ENCODE peak calls at places on chromosomes 16 and 17, in nine cellular contexts. F, D, W, C, E, K, T, J and B are unnamed samples.

GRCh38 chr17:40472733-40473452 is 28.5 kb downstream of the TNS4 start:
- DNase-seq in F (no peak), D (no peak), W (peak), C (no peak), E (no peak), K (no peak), T (no peak), J (no peak), B (no peak)

GRCh38 chr17:57608369-57609124 is 136.6 kb downstream of the CCDC182 start:
- DNase-seq in F (no peak), D (no peak), W (no peak), C (no peak), E (no peak), K (no peak), T (no peak), J (no peak), B (no peak)

GRCh38 chr16:88772871-88773811 is 11.9 kb downstream of the PIEZO1 start:
- DNase-seq in F (peak), D (peak), W (no peak), C (no peak), E (peak), K (peak), T (no peak), J (no peak), B (no peak)

GRCh38 chr17:17613708-17614114 is 22.2 kb upstream of the PEMT start:
- DNase-seq in F (no peak), D (peak), W (peak), C (peak), E (peak), K (no peak), T (no peak), J (peak), B (no peak)

GRCh38 chr17:79647456-79647915 is 36.6 kb upstream of the RBFOX3 start:
- DNase-seq in F (no peak), D (no peak), W (no peak), C (no peak), E (no peak), K (peak), T (no peak), J (no peak), B (no peak)

GRCh38 chr16:53654946-53655345 is 48.7 kb downstream of the RPGRIP1L start:
- DNase-seq in F (no peak), D (no peak), W (no peak), C (no peak), E (peak), K (no peak), T (no peak), J (no peak), B (no peak)

GRCh38 chr16:13994239-13995106 is 74.5 kb downstream of the ERCC4 start:
- DNase-seq in F (no peak), D (no peak), W (no peak), C (no peak), E (no peak), K (no peak), T (no peak), J (no peak), B (no peak)

GRCh38 chr17:79464310-79465010 is 146.4 kb downstream of the RBFOX3 start:
- DNase-seq in F (peak), D (no peak), W (no peak), C (no peak), E (no peak), K (no peak), T (no peak), J (no peak), B (no peak)

GRCh38 chr16:2038359-2039285 is 9.0 kb downstream of the NTHL1 start:
- DNase-seq in F (peak), D (no peak), W (no peak), C (no peak), E (no peak), K (no peak), T (no peak), J (no peak), B (no peak)

GRCh38 chr16:89642574-89642973 is 14.9 kb downstream of the CHMP1A start:
- DNase-seq in F (no peak), D (no peak), W (no peak), C (no peak), E (no peak), K (no peak), T (no peak), J (no peak), B (no peak)

GRCh38 chr16:84175351-84176081 is 11.3 kb downstream of the TAF1C start:
- DNase-seq in F (peak), D (peak), W (no peak), C (peak), E (peak), K (peak), T (peak), J (peak), B (peak)

GRCh38 chr17:32319548-32319905 is 22.4 kb downstream of the C17orf75 start:
- DNase-seq in F (peak), D (peak), W (peak), C (peak), E (peak), K (peak), T (peak), J (peak), B (peak)

GRCh38 chr17:81518113-81518784 is 5.7 kb upstream of the ACTG1 start:
- DNase-seq in F (peak), D (no peak), W (no peak), C (no peak), E (no peak), K (no peak), T (no peak), J (no peak), B (no peak)

GRCh38 chr17:76145231-76146052 is 4.4 kb upstream of the FOXJ1 start:
- DNase-seq in F (no peak), D (no peak), W (no peak), C (no peak), E (no peak), K (no peak), T (no peak), J (no peak), B (no peak)

GRCh38 chr17:29555840-29556239 is 11.0 kb downstream of the ABHD15 start:
- DNase-seq in F (peak), D (no peak), W (peak), C (no peak), E (no peak), K (no peak), T (no peak), J (no peak), B (no peak)

GRCh38 chr17:30427611-30428010 is 48.9 kb downstream of the CPD start:
- DNase-seq in F (no peak), D (no peak), W (no peak), C (no peak), E (no peak), K (no peak), T (no peak), J (no peak), B (no peak)

GRCh38 chr17:19672009-19672837 is 23.7 kb downstream of the ALDH3A2 start:
- DNase-seq in F (no peak), D (no peak), W (no peak), C (no peak), E (peak), K (peak), T (peak), J (peak), B (no peak)

GRCh38 chr17:69142473-69142802 is 743 bp upstream of the ABCA6 start:
- DNase-seq in F (no peak), D (peak), W (no peak), C (no peak), E (peak), K (no peak), T (no peak), J (peak), B (no peak)

GRCh38 chr17:17503566-17504130 is 7.5 kb upstream of the RASD1 start:
- DNase-seq in F (peak), D (no peak), W (no peak), C (no peak), E (no peak), K (no peak), T (no peak), J (no peak), B (no peak)

GRCh38 chr17:45257115-45257514 is 4.8 kb downstream of the SPATA32 start:
- DNase-seq in F (no peak), D (no peak), W (no peak), C (no peak), E (no peak), K (no peak), T (no peak), J (no peak), B (no peak)

DNA sequence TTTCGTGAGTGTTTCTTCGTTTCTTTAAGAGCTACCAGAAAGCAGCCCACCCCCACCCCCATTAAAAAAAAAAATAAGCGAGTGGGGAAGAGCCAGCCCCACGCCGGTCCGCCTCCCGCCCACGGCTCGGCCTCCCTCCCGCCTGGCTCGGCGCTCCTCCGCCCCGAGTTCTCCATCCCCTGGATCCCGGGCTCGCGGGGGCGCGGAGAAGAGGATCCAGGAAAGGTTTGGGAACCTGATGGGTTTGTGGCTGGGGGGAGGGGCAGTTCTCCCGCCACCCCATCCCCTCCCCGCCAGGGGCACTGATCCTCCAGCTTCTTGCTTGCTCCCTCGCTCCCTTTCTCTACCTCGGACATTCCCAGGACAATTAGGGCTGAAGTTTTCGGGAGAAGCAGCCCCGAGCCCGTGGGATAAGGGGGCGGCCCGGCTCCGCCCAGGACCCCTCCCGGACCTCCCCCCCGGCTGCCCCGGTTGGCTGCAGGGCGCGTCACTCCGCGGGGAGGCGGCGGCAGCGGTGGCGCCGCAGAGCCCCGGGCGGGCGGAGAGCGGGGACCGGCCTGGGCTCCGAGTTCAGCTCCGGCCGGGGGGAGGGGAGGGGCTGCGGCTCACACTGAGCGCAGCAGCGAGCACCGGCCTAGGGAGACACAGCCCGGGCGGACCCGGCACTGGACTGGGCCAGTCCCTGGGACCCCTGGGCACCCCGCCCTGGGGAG is 1.0 kb upstream of the SALL1 start:
- DNase-seq in F (peak), D (peak), W (peak), C (peak), E (peak), K (no peak), T (peak), J (peak), B (no peak)
- TF ChIP-seq CTCF in F (no peak), D (no peak), W (no peak), C (no peak), E (peak), K (no peak), T (no peak), J (no peak), B (no peak)

GRCh38 chr17:49585422-49586027 is 9.9 kb downstream of the NXPH3 start:
- DNase-seq in F (no peak), D (no peak), W (peak), C (peak), E (no peak), K (no peak), T (no peak), J (no peak), B (no peak)
- TF ChIP-seq CTCF in F (no peak), D (peak), W (no peak), C (peak), E (peak), K (no peak), T (no peak), J (no peak), B (no peak)

DNA sequence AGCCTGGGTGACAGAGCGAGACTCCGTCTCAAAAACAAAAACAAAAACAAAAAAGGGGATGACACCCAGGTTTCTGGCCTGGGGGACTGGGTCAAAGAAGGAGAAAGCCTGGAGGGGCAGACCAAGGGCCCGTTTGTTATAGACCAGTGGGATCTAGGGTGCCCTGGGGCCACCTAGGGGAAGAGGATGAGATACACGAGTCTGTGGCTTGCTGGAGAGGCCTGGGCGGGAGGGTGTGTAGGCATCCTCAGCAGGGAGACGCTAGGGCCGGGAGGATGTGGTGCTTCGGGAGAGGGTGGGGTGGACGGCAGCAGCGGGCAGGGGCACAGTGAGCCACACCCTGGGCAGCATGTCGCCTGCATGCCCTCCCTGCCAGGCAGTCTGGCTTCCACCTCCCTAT is 17.1 kb upstream of the CRK start:
- DNase-seq in F (no peak), D (no peak), W (no peak), C (no peak), E (no peak), K (no peak), T (no peak), J (no peak), B (no peak)
- TF ChIP-seq CTCF in F (no peak), D (peak), W (no peak), C (no peak), E (no peak), K (no peak), T (no peak), J (no peak), B (no peak)

GRCh38 chr16:4922721-4923342 is 14.1 kb downstream of the PPL start:
- DNase-seq in F (no peak), D (no peak), W (no peak), C (no peak), E (no peak), K (no peak), T (no peak), J (no peak), B (no peak)
- TF ChIP-seq CTCF in F (no peak), D (no peak), W (no peak), C (no peak), E (no peak), K (no peak), T (no peak), J (no peak), B (no peak)

GRCh38 chr16:75550211-75550662 is 5.8 kb downstream of the TMEM231 start:
- DNase-seq in F (no peak), D (peak), W (peak), C (peak), E (no peak), K (no peak), T (peak), J (peak), B (no peak)
- TF ChIP-seq CTCF in F (no peak), D (peak), W (no peak), C (peak), E (peak), K (no peak), T (peak), J (peak), B (no peak)

DNA sequence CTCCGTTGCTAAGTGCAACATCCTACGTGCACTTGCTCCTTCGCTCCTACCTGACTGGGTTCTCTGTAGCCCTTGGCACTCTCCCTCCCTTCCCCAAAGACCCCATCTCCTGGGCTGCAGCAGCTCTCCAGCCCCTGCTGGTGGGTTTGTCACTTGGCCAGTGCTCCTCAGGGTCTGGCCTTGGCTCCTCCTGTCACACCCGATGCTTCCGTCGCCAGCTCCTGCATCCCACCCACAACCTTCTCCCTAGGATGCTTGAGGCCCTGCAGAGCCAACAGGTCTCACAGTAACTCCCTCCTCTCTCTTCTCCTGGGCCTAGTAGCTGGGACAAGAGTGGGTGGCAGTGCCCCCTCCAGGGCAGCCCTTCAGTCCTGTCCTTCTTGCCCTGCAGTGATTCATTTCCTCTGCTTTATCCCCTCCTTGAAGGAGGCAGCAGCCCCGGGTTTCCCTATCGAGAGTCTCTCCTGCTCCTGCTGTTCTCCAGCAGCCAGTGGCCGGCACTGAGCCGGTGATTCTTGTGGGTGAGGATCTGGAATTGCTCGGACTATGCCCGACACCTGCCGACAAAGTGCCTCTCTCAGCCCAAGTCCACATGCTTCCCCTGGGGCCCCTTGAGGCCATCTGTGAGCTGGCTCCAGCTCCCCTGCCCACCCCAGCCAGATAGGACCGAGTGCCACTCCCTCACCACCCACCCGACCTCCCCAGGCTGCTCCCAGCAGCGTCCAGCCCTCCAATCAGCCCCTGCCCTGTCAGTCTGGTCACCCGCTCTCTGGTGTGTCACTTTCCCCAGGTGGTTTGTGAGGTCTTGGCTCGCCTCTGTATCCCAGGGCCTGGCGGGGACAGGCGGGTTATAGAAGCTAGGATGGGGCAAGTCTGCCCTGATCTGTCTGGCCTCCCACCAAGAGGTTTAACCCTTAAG is 3.8 kb downstream of the LITAFD start:
- DNase-seq in F (peak), D (peak), W (no peak), C (no peak), E (no peak), K (no peak), T (peak), J (no peak), B (no peak)
- TF ChIP-seq CTCF in F (no peak), D (no peak), W (no peak), C (no peak), E (no peak), K (no peak), T (no peak), J (no peak), B (no peak)

DNA sequence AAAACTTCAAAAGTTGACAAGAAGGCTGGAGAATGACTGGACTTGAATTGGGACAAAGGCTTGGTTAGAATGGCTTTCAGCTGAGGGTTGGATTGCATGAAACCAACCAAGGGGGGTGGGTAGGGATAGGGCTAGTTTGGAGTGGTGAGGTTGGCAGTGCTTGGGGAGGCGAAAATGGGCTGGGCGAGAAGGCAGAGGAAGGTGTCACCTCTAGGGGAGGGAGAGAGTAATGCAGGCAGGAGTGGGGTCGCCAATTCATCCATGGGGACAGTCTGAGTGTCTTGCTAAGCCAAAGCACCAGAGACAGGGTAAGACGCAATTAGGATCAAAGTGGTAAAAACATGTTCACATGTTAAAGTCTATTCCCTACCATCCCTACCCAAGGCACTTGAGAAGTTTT is 6.2 kb upstream of the DNAH2 start:
- DNase-seq in F (no peak), D (no peak), W (peak), C (no peak), E (no peak), K (no peak), T (no peak), J (no peak), B (no peak)
- TF ChIP-seq CTCF in F (no peak), D (no peak), W (no peak), C (no peak), E (peak), K (no peak), T (no peak), J (no peak), B (no peak)

DNA sequence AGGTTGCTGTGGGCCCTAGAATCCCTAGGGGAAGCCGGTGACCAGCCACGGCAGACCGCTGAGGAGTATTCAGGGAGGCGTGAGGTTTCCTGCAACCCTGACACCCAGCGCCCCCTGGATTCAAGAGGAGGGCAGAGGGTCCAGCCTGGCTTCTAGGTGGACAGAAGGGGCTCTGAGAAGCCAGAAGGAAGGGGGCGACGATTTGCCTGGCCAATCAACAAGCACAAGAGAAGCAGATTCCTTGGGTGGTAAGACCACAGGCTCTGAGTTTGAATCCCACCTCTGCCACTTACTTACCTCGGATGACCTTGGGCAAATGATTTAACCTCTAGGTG is 10.4 kb upstream of the GINS2 start:
- DNase-seq in F (no peak), D (no peak), W (no peak), C (no peak), E (no peak), K (no peak), T (no peak), J (no peak), B (no peak)
- TF ChIP-seq CTCF in F (no peak), D (no peak), W (no peak), C (no peak), E (no peak), K (no peak), T (no peak), J (no peak), B (no peak)

DNA sequence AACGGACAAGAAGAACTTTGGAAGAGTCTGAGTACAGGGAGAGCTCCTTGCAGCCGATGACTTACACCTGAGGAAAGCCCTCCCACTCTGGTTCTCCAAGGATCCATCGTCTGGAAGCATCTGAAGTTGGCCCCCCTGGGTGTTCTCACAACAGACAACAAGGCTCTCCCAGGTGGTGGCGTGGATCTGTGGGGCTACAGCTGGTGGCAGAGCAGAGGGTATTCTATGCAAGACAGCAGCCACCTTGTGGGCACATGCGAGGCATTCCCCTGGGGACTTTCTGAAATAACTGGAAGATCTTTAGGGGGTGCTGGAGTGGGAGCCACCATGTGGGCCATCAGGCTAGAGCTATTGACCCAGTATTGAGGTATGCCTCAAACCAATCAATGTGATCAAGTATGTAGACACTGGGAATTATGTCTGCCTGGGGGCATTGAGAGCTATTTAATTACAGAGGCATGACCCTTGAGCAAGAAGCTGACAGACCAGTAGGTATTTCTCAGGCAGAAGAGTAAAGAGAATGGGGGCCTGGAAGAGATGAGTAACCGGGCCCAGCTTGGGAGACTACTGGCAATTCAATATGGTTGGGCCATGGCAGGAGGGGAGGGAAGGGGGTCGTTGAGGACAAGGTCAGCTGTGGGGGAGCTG is 6.9 kb upstream of the KRT19 start:
- DNase-seq in F (peak), D (no peak), W (no peak), C (no peak), E (no peak), K (no peak), T (no peak), J (no peak), B (no peak)
- TF ChIP-seq CTCF in F (no peak), D (no peak), W (no peak), C (no peak), E (no peak), K (no peak), T (no peak), J (no peak), B (no peak)

GRCh38 chr17:13273744-13274295 is 256.0 kb upstream of the ELAC2 start:
- DNase-seq in F (no peak), D (no peak), W (no peak), C (no peak), E (peak), K (no peak), T (no peak), J (no peak), B (no peak)

GRCh38 chr17:13272296-13272695 is 254.5 kb upstream of the ELAC2 start:
- DNase-seq in F (no peak), D (no peak), W (no peak), C (no peak), E (peak), K (no peak), T (no peak), J (no peak), B (no peak)

GRCh38 chr17:13265306-13265705 is 247.5 kb upstream of the ELAC2 start:
- DNase-seq in F (no peak), D (no peak), W (no peak), C (no peak), E (no peak), K (no peak), T (no peak), J (no peak), B (no peak)

GRCh38 chr17:13266596-13266995 is 248.8 kb upstream of the ELAC2 start:
- DNase-seq in F (no peak), D (no peak), W (no peak), C (no peak), E (peak), K (no peak), T (no peak), J (no peak), B (no peak)

GRCh38 chr17:13269196-13269595 is 251.4 kb upstream of the ELAC2 start:
- DNase-seq in F (no peak), D (no peak), W (no peak), C (no peak), E (no peak), K (no peak), T (no peak), J (no peak), B (no peak)
- TF ChIP-seq CTCF in F (no peak), D (no peak), W (no peak), C (no peak), E (no peak), K (no peak), T (no peak), J (no peak), B (no peak)